ENCODE peak calls at places on chromosomes 2 and 18, in eight cellular contexts. One of them, this sample, is unnamed.

GRCh38 chr2:71070294-71071025 is 2.0 kb downstream of the NAGK start:
- DNase-seq in Peyer's patch: peak; percentile 42
- DNase-seq in pancreas: peak; percentile 48
- DNase-seq in HCT116: peak; percentile 19
- DNase-seq in PC-3: peak; percentile 51
- DNase-seq in heart left ventricle: no peak
- DNase-seq in GM23338: peak; percentile 73
- DNase-seq in adrenal gland: no peak
- DNase-seq in this sample: no peak

GRCh38 chr2:205511221-205511620 is 171.1 kb upstream of the NRP2 start:
- DNase-seq in Peyer's patch: no peak
- DNase-seq in pancreas: no peak
- DNase-seq in HCT116: no peak
- DNase-seq in PC-3: no peak
- DNase-seq in heart left ventricle: no peak
- DNase-seq in GM23338: no peak
- DNase-seq in adrenal gland: no peak
- DNase-seq in this sample: no peak

GRCh38 chr2:191907545-191907944 is 60.7 kb upstream of the CAVIN2 start:
- DNase-seq in Peyer's patch: no peak
- DNase-seq in pancreas: no peak
- DNase-seq in HCT116: no peak
- DNase-seq in PC-3: no peak
- DNase-seq in heart left ventricle: peak; percentile 28
- DNase-seq in GM23338: no peak
- DNase-seq in adrenal gland: no peak
- DNase-seq in this sample: no peak

GRCh38 chr2:33786881-33787280 is 187.8 kb upstream of the FAM98A start:
- DNase-seq in Peyer's patch: no peak
- DNase-seq in pancreas: no peak
- DNase-seq in HCT116: no peak
- DNase-seq in PC-3: no peak
- DNase-seq in heart left ventricle: no peak
- DNase-seq in GM23338: no peak
- DNase-seq in adrenal gland: no peak
- DNase-seq in this sample: no peak

GRCh38 chr18:54558609-54559585 is 32.1 kb upstream of the DYNAP start:
- DNase-seq in Peyer's patch: no peak
- DNase-seq in pancreas: no peak
- DNase-seq in HCT116: no peak
- DNase-seq in PC-3: peak; percentile 59
- DNase-seq in heart left ventricle: no peak
- DNase-seq in GM23338: peak; percentile 60
- DNase-seq in adrenal gland: no peak
- DNase-seq in this sample: no peak

GRCh38 chr2:42979870-42980763 is 187.7 kb upstream of the HAAO start:
- DNase-seq in Peyer's patch: peak; percentile 13
- DNase-seq in pancreas: no peak
- DNase-seq in HCT116: no peak
- DNase-seq in PC-3: no peak
- DNase-seq in heart left ventricle: no peak
- DNase-seq in GM23338: no peak
- DNase-seq in adrenal gland: no peak
- DNase-seq in this sample: no peak

GRCh38 chr2:73297151-73297559 is 3.8 kb upstream of the EGR4 start:
- DNase-seq in Peyer's patch: no peak
- DNase-seq in pancreas: no peak
- DNase-seq in HCT116: no peak
- DNase-seq in PC-3: no peak
- DNase-seq in heart left ventricle: no peak
- DNase-seq in GM23338: peak; percentile 32
- DNase-seq in adrenal gland: no peak
- DNase-seq in this sample: no peak

GRCh38 chr2:203804766-203805484 is 62.6 kb upstream of the CTLA4 start:
- DNase-seq in Peyer's patch: no peak
- DNase-seq in pancreas: no peak
- DNase-seq in HCT116: no peak
- DNase-seq in PC-3: no peak
- DNase-seq in heart left ventricle: no peak
- DNase-seq in GM23338: no peak
- DNase-seq in adrenal gland: no peak
- DNase-seq in this sample: no peak

GRCh38 chr2:124815386-124815785 is 790.3 kb downstream of the CNTNAP5 start:
- DNase-seq in Peyer's patch: no peak
- DNase-seq in pancreas: no peak
- DNase-seq in HCT116: no peak
- DNase-seq in PC-3: no peak
- DNase-seq in heart left ventricle: no peak
- DNase-seq in GM23338: no peak
- DNase-seq in adrenal gland: no peak
- DNase-seq in this sample: peak; percentile 61

GRCh38 chr2:41194235-41194634 is 742.3 kb upstream of the SLC8A1 start:
- DNase-seq in Peyer's patch: no peak
- DNase-seq in pancreas: no peak
- DNase-seq in HCT116: no peak
- DNase-seq in PC-3: peak; percentile 33
- DNase-seq in heart left ventricle: peak; percentile 26
- DNase-seq in GM23338: no peak
- DNase-seq in adrenal gland: peak; percentile 42
- DNase-seq in this sample: no peak

GRCh38 chr18:44773640-44774155 is 93.0 kb downstream of the SETBP1 start:
- DNase-seq in Peyer's patch: no peak
- DNase-seq in pancreas: no peak
- DNase-seq in HCT116: no peak
- DNase-seq in PC-3: no peak
- DNase-seq in heart left ventricle: no peak
- DNase-seq in GM23338: no peak
- DNase-seq in adrenal gland: no peak
- DNase-seq in this sample: no peak
- H3K4me1 ChIP-seq in Peyer's patch: no peaks in the 10 kb centered on the region
- H3K4me1 ChIP-seq in pancreas: peaks cover 13% of the 10 kb centered on the region
- H3K4me1 ChIP-seq in HCT116: no peaks in the 10 kb centered on the region
- H3K4me1 ChIP-seq in PC-3: no peaks in the 10 kb centered on the region
- H3K4me1 ChIP-seq in heart left ventricle: no peaks in the 10 kb centered on the region
- H3K4me1 ChIP-seq in GM23338: no peaks in the 10 kb centered on the region
- H3K4me1 ChIP-seq in adrenal gland: peaks cover 8% of the 10 kb centered on the region
- H3K4me1 ChIP-seq in this sample: peaks cover 12% of the 10 kb centered on the region

DNA sequence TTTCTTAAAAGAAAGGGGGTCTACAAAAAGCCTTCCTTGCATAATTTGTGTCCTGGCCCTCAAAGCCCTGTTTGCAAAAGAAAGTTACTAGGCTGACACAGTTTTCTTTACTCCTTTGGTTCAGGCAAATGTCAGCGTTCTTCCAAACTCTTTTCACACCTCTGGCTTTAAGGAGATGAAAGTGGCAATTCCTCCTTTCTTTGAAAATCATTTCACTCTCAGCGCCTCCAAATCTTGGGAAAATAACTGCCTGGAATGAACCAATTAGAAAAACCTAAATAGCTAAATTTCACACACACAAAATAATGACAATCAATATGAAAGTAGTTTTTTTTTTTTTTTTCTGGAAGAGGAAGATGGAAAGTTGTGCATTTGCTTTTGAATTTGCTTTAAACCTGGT is 1.6 kb downstream of the MEIS1 start:
- DNase-seq in Peyer's patch: no peak
- DNase-seq in pancreas: no peak
- DNase-seq in HCT116: no peak
- DNase-seq in PC-3: no peak
- DNase-seq in heart left ventricle: no peak
- DNase-seq in GM23338: peak; percentile 13
- DNase-seq in adrenal gland: no peak
- DNase-seq in this sample: no peak
- H3K4me3 ChIP-seq in Peyer's patch: no peak overlapping the region
- H3K4me3 ChIP-seq in pancreas: peak overlapping the region; percentile 60
- H3K4me3 ChIP-seq in HCT116: no peak overlapping the region
- H3K4me3 ChIP-seq in PC-3: peak overlapping the region; percentile 91
- H3K4me3 ChIP-seq in heart left ventricle: peak overlapping the region; percentile 75
- H3K4me3 ChIP-seq in GM23338: no peak overlapping the region
- H3K4me3 ChIP-seq in adrenal gland: peak overlapping the region; percentile 66
- H3K4me3 ChIP-seq in this sample: peak overlapping the region; percentile 61

DNA sequence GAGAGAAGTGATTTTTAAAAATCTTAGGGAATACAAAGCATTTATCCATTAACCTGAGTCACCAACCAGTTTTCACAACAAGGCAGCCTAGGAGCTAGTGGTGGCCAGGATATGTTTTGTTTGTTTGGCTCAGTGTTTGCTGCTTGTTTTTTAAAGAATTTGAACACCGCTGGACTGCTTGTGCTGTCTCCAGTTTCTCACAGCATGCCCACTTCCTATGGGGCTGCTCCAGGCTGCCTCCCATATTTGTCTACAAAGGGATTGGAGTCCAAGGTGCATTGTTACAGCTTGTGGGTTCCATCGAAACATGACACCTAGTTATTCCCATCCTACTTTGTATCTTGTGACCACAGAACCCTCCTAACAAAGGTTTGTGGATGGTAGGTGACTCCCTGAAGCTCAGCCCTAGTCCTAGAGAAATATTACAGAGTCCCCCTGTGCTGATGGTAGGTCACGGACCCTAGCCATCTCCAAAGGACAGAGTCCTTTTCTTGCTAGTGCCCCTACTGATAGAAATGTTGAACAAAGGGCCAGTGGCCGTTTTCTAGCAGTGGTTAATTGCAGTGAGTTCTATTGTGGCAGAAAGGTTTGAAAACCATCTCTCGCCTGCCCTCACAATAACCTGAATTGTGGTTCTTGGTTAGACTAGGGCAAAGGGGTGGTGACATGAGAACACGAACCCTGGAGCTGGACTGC is 23.2 kb downstream of the GPR39 start:
- DNase-seq in Peyer's patch: no peak
- DNase-seq in pancreas: no peak
- DNase-seq in HCT116: no peak
- DNase-seq in PC-3: peak; percentile 87
- DNase-seq in heart left ventricle: no peak
- DNase-seq in GM23338: no peak
- DNase-seq in adrenal gland: no peak
- DNase-seq in this sample: no peak
- TF ChIP-seq CTCF in Peyer's patch: no peak
- TF ChIP-seq CTCF in pancreas: no peak
- TF ChIP-seq CTCF in HCT116: no peak
- TF ChIP-seq CTCF in PC-3: no peak
- TF ChIP-seq CTCF in heart left ventricle: no peak
- TF ChIP-seq CTCF in GM23338: no peak
- TF ChIP-seq CTCF in adrenal gland: no peak
- TF ChIP-seq CTCF in this sample: no peak

GRCh38 chr2:207150294-207150693 is 15.5 kb downstream of the KLF7 start:
- DNase-seq in Peyer's patch: no peak
- DNase-seq in pancreas: no peak
- DNase-seq in HCT116: no peak
- DNase-seq in PC-3: no peak
- DNase-seq in heart left ventricle: no peak
- DNase-seq in GM23338: no peak
- DNase-seq in adrenal gland: no peak
- DNase-seq in this sample: no peak
- H3K4me1 ChIP-seq in Peyer's patch: no peaks in the 10 kb centered on the region
- H3K4me1 ChIP-seq in pancreas: no peaks in the 10 kb centered on the region
- H3K4me1 ChIP-seq in HCT116: peaks cover 3% of the 10 kb centered on the region
- H3K4me1 ChIP-seq in PC-3: peaks cover 32% of the 10 kb centered on the region
- H3K4me1 ChIP-seq in heart left ventricle: peaks cover 47% of the 10 kb centered on the region
- H3K4me1 ChIP-seq in GM23338: peaks cover 66% of the 10 kb centered on the region
- H3K4me1 ChIP-seq in adrenal gland: peaks cover 75% of the 10 kb centered on the region
- H3K4me1 ChIP-seq in this sample: peaks cover 83% of the 10 kb centered on the region

GRCh38 chr2:173002751-173003541 is 72.7 kb upstream of the MAP3K20 start:
- DNase-seq in Peyer's patch: no peak
- DNase-seq in pancreas: no peak
- DNase-seq in HCT116: no peak
- DNase-seq in PC-3: peak; percentile 25
- DNase-seq in heart left ventricle: no peak
- DNase-seq in GM23338: peak; percentile 14
- DNase-seq in adrenal gland: no peak
- DNase-seq in this sample: no peak
- H3K4me3 ChIP-seq in Peyer's patch: no peak overlapping the region
- H3K4me3 ChIP-seq in pancreas: no peak overlapping the region
- H3K4me3 ChIP-seq in HCT116: no peak overlapping the region
- H3K4me3 ChIP-seq in PC-3: no peak overlapping the region
- H3K4me3 ChIP-seq in heart left ventricle: no peak overlapping the region
- H3K4me3 ChIP-seq in GM23338: no peak overlapping the region
- H3K4me3 ChIP-seq in adrenal gland: no peak overlapping the region
- H3K4me3 ChIP-seq in this sample: no peak overlapping the region

GRCh38 chr2:187920511-187920910 is 366.3 kb upstream of the TFPI start:
- DNase-seq in Peyer's patch: no peak
- DNase-seq in pancreas: no peak
- DNase-seq in HCT116: no peak
- DNase-seq in PC-3: no peak
- DNase-seq in heart left ventricle: no peak
- DNase-seq in GM23338: no peak
- DNase-seq in adrenal gland: no peak
- DNase-seq in this sample: no peak

GRCh38 chr2:187915810-187916209 is 361.6 kb upstream of the TFPI start:
- DNase-seq in Peyer's patch: no peak
- DNase-seq in pancreas: no peak
- DNase-seq in HCT116: no peak
- DNase-seq in PC-3: no peak
- DNase-seq in heart left ventricle: no peak
- DNase-seq in GM23338: no peak
- DNase-seq in adrenal gland: no peak
- DNase-seq in this sample: no peak

GRCh38 chr2:187918996-187919821 is 365.0 kb upstream of the TFPI start:
- DNase-seq in Peyer's patch: no peak
- DNase-seq in pancreas: no peak
- DNase-seq in HCT116: no peak
- DNase-seq in PC-3: no peak
- DNase-seq in heart left ventricle: no peak
- DNase-seq in GM23338: no peak
- DNase-seq in adrenal gland: no peak
- DNase-seq in this sample: no peak

GRCh38 chr2:187917535-187917934 is 363.3 kb upstream of the TFPI start:
- DNase-seq in Peyer's patch: no peak
- DNase-seq in pancreas: no peak
- DNase-seq in HCT116: no peak
- DNase-seq in PC-3: peak; percentile 12
- DNase-seq in heart left ventricle: no peak
- DNase-seq in GM23338: no peak
- DNase-seq in adrenal gland: no peak
- DNase-seq in this sample: no peak

GRCh38 chr2:187916799-187917198 is 362.6 kb upstream of the TFPI start:
- DNase-seq in Peyer's patch: no peak
- DNase-seq in pancreas: no peak
- DNase-seq in HCT116: no peak
- DNase-seq in PC-3: peak; percentile 36
- DNase-seq in heart left ventricle: no peak
- DNase-seq in GM23338: no peak
- DNase-seq in adrenal gland: no peak
- DNase-seq in this sample: no peak
- TF ChIP-seq CTCF in Peyer's patch: no peak
- TF ChIP-seq CTCF in pancreas: no peak
- TF ChIP-seq CTCF in HCT116: no peak
- TF ChIP-seq CTCF in PC-3: no peak
- TF ChIP-seq CTCF in heart left ventricle: no peak
- TF ChIP-seq CTCF in GM23338: no peak
- TF ChIP-seq CTCF in adrenal gland: no peak
- TF ChIP-seq CTCF in this sample: no peak

This sample was measured in upper lobe of left lung.